ENCODE peak calls at places on chromosomes 7 and 10, in four cellular contexts. One of them, this sample, is unnamed.

GRCh38 chr7:46257766-46258448 is 336.8 kb upstream of the IGFBP3 start:
- DNase-seq in foreskin fibroblast: peak
- DNase-seq in cardiac muscle cell: no peak
- DNase-seq in thoracic aorta: no peak
- DNase-seq in this sample: no peak

GRCh38 chr7:131194070-131194865 is 133.4 kb upstream of the MKLN1 start:
- DNase-seq in cardiac muscle cell: no peak
- DNase-seq in foreskin fibroblast: peak
- DNase-seq in thoracic aorta: no peak
- DNase-seq in this sample: no peak

GRCh38 chr10:4947635-4948596 is 15.3 kb upstream of the AKR1C1 start:
- DNase-seq in cardiac muscle cell: peak
- DNase-seq in thoracic aorta: no peak
- DNase-seq in foreskin fibroblast: peak
- DNase-seq in this sample: no peak

GRCh38 chr7:74656421-74656910 is 1.1 kb upstream of the GTF2I start:
- DNase-seq in cardiac muscle cell: peak
- DNase-seq in foreskin fibroblast: peak
- DNase-seq in thoracic aorta: no peak
- DNase-seq in this sample: peak

GRCh38 chr7:149180713-149181112 is 14.6 kb upstream of the ZNF282 start:
- DNase-seq in thoracic aorta: no peak
- DNase-seq in cardiac muscle cell: no peak
- DNase-seq in foreskin fibroblast: no peak
- DNase-seq in this sample: no peak

GRCh38 chr10:79027147-79028055 is 41.4 kb upstream of the ZMIZ1 start:
- DNase-seq in foreskin fibroblast: no peak
- DNase-seq in thoracic aorta: no peak
- DNase-seq in cardiac muscle cell: no peak
- DNase-seq in this sample: no peak

GRCh38 chr10:88926484-88927249 is 25.9 kb downstream of the ACTA2 start:
- DNase-seq in cardiac muscle cell: no peak
- DNase-seq in foreskin fibroblast: peak
- DNase-seq in thoracic aorta: no peak
- DNase-seq in this sample: no peak

GRCh38 chr7:139431459-139431858 is 52.0 kb downstream of the KLRG2 start:
- DNase-seq in cardiac muscle cell: no peak
- DNase-seq in foreskin fibroblast: no peak
- DNase-seq in thoracic aorta: no peak
- DNase-seq in this sample: no peak

GRCh38 chr10:541750-542371 is 147.6 kb downstream of the DIP2C start:
- DNase-seq in foreskin fibroblast: no peak
- DNase-seq in thoracic aorta: no peak
- DNase-seq in cardiac muscle cell: no peak
- DNase-seq in this sample: no peak

GRCh38 chr10:100697070-100697469 is 48.3 kb upstream of the PAX2 start:
- DNase-seq in foreskin fibroblast: peak
- DNase-seq in thoracic aorta: no peak
- DNase-seq in cardiac muscle cell: no peak
- DNase-seq in this sample: no peak

GRCh38 chr10:5609952-5610616 is 56.3 kb downstream of the ASB13 start:
- DNase-seq in foreskin fibroblast: no peak
- DNase-seq in thoracic aorta: no peak
- DNase-seq in cardiac muscle cell: peak
- DNase-seq in this sample: no peak

GRCh38 chr7:85006754-85007153 is 180.1 kb downstream of the SEMA3D start:
- DNase-seq in foreskin fibroblast: no peak
- DNase-seq in cardiac muscle cell: no peak
- DNase-seq in thoracic aorta: no peak
- DNase-seq in this sample: no peak

GRCh38 chr10:86956195-86956840 is 1.1 kb downstream of the MMRN2 start:
- DNase-seq in thoracic aorta: peak
- DNase-seq in foreskin fibroblast: no peak
- DNase-seq in cardiac muscle cell: no peak
- DNase-seq in this sample: no peak

GRCh38 chr7:82624337-82624736 is 180.8 kb upstream of the CACNA2D1 start:
- DNase-seq in thoracic aorta: no peak
- DNase-seq in foreskin fibroblast: peak
- DNase-seq in cardiac muscle cell: no peak
- DNase-seq in this sample: no peak

GRCh38 chr10:59698326-59698725 is 11.3 kb downstream of the SLC16A9 start:
- DNase-seq in thoracic aorta: no peak
- DNase-seq in foreskin fibroblast: no peak
- DNase-seq in cardiac muscle cell: no peak
- DNase-seq in this sample: no peak

GRCh38 chr7:71239517-71239916 is 107.6 kb downstream of the GALNT17 start:
- DNase-seq in cardiac muscle cell: peak
- DNase-seq in foreskin fibroblast: no peak
- DNase-seq in thoracic aorta: no peak
- DNase-seq in this sample: no peak

GRCh38 chr7:138814806-138815332 is 16.9 kb upstream of the ATP6V0A4 start:
- DNase-seq in foreskin fibroblast: no peak
- DNase-seq in cardiac muscle cell: no peak
- DNase-seq in thoracic aorta: no peak
- DNase-seq in this sample: no peak

GRCh38 chr7:129169705-129170319 is 18.6 kb upstream of the SMO start:
- DNase-seq in foreskin fibroblast: no peak
- DNase-seq in thoracic aorta: no peak
- DNase-seq in cardiac muscle cell: no peak
- DNase-seq in this sample: no peak

GRCh38 chr10:13961096-13961495 is 369.6 kb downstream of the FRMD4A start:
- DNase-seq in thoracic aorta: no peak
- DNase-seq in cardiac muscle cell: no peak
- DNase-seq in foreskin fibroblast: peak
- DNase-seq in this sample: no peak

GRCh38 chr7:21066221-21066620 is 279.5 kb upstream of the SP8 start:
- DNase-seq in foreskin fibroblast: no peak
- DNase-seq in cardiac muscle cell: no peak
- DNase-seq in thoracic aorta: no peak
- DNase-seq in this sample: no peak

GRCh38 chr7:111357691-111358090 is 204.6 kb downstream of the IMMP2L start:
- DNase-seq in cardiac muscle cell: no peak
- DNase-seq in foreskin fibroblast: peak
- DNase-seq in thoracic aorta: no peak
- DNase-seq in this sample: no peak

GRCh38 chr10:8042864-8043568 is 11.5 kb upstream of the GATA3 start:
- DNase-seq in foreskin fibroblast: no peak
- DNase-seq in thoracic aorta: no peak
- DNase-seq in cardiac muscle cell: no peak
- DNase-seq in this sample: no peak

GRCh38 chr10:76285012-76285411 is 853.6 kb downstream of the LRMDA start:
- DNase-seq in cardiac muscle cell: no peak
- DNase-seq in thoracic aorta: no peak
- DNase-seq in foreskin fibroblast: peak
- DNase-seq in this sample: no peak

GRCh38 chr7:39392151-39392550 is 174.1 kb upstream of the YAE1 start:
- DNase-seq in thoracic aorta: no peak
- DNase-seq in foreskin fibroblast: no peak
- DNase-seq in cardiac muscle cell: no peak
- DNase-seq in this sample: no peak

GRCh38 chr10:125505648-125506047 is 177.3 kb downstream of the TEX36 start:
- DNase-seq in thoracic aorta: no peak
- DNase-seq in cardiac muscle cell: no peak
- DNase-seq in foreskin fibroblast: no peak
- DNase-seq in this sample: no peak

GRCh38 chr7:888081-889024 is 12.0 kb downstream of the GET4 start:
- DNase-seq in cardiac muscle cell: no peak
- DNase-seq in foreskin fibroblast: no peak
- DNase-seq in thoracic aorta: no peak
- DNase-seq in this sample: peak

GRCh38 chr7:28941633-28942032 is 16.5 kb downstream of the TRIL start:
- DNase-seq in thoracic aorta: no peak
- DNase-seq in cardiac muscle cell: no peak
- DNase-seq in foreskin fibroblast: no peak
- DNase-seq in this sample: no peak

GRCh38 chr7:97801108-97801507 is 69.2 kb downstream of the TAC1 start:
- DNase-seq in thoracic aorta: no peak
- DNase-seq in foreskin fibroblast: no peak
- DNase-seq in cardiac muscle cell: no peak
- DNase-seq in this sample: no peak

GRCh38 chr7:132609222-132609621 is 33.0 kb upstream of the PLXNA4 start:
- DNase-seq in cardiac muscle cell: no peak
- DNase-seq in foreskin fibroblast: no peak
- DNase-seq in thoracic aorta: no peak
- DNase-seq in this sample: no peak

GRCh38 chr7:115297651-115298050 is 375.8 kb downstream of the MDFIC start:
- DNase-seq in foreskin fibroblast: peak
- DNase-seq in cardiac muscle cell: no peak
- DNase-seq in thoracic aorta: no peak
- DNase-seq in this sample: no peak

This sample was measured in glutamatergic neuron.